ENCODE peak calls at places on chromosomes 4 and X, in ten cellular contexts. One of them, this sample, is unnamed.

GRCh38 chrX:41329101-41329500 is 4.9 kb upstream of the DDX3X start:
- DNase-seq in uterus: no peak
- DNase-seq in ovary: no peak
- DNase-seq in IMR-90: no peak
- DNase-seq in transverse colon: no peak
- DNase-seq in HepG2: no peak
- DNase-seq in stomach: no peak
- DNase-seq in bronchial epithelial cell: no peak
- DNase-seq in left lung: no peak
- DNase-seq in tibial nerve: no peak
- DNase-seq in this sample: no peak

GRCh38 chr4:71167083-71167482 is 171.7 kb upstream of the SLC4A4 start:
- DNase-seq in uterus: no peak
- DNase-seq in ovary: no peak
- DNase-seq in IMR-90: no peak
- DNase-seq in transverse colon: no peak
- DNase-seq in HepG2: no peak
- DNase-seq in stomach: no peak
- DNase-seq in bronchial epithelial cell: no peak
- DNase-seq in left lung: no peak
- DNase-seq in tibial nerve: no peak
- DNase-seq in this sample: no peak

GRCh38 chr4:8580321-8581093 is at the start of gene GPR78:
- DNase-seq in uterus: peak
- DNase-seq in ovary: peak
- DNase-seq in IMR-90: peak
- DNase-seq in transverse colon: peak
- DNase-seq in HepG2: no peak
- DNase-seq in stomach: peak
- DNase-seq in bronchial epithelial cell: peak
- DNase-seq in left lung: peak
- DNase-seq in tibial nerve: no peak
- DNase-seq in this sample: peak

GRCh38 chr4:111930658-111931057 is 214.6 kb upstream of the FAM241A start:
- DNase-seq in uterus: no peak
- DNase-seq in ovary: no peak
- DNase-seq in IMR-90: no peak
- DNase-seq in transverse colon: no peak
- DNase-seq in HepG2: no peak
- DNase-seq in stomach: no peak
- DNase-seq in bronchial epithelial cell: peak
- DNase-seq in left lung: no peak
- DNase-seq in tibial nerve: no peak
- DNase-seq in this sample: peak

GRCh38 chr4:87819281-87819919 is 13.4 kb upstream of the MEPE start:
- DNase-seq in uterus: no peak
- DNase-seq in ovary: no peak
- DNase-seq in IMR-90: peak
- DNase-seq in transverse colon: no peak
- DNase-seq in HepG2: peak
- DNase-seq in stomach: no peak
- DNase-seq in bronchial epithelial cell: peak
- DNase-seq in left lung: no peak
- DNase-seq in tibial nerve: no peak
- DNase-seq in this sample: peak

GRCh38 chr4:48792348-48793006 is 12.4 kb upstream of the FRYL start:
- DNase-seq in uterus: no peak
- DNase-seq in ovary: no peak
- DNase-seq in IMR-90: no peak
- DNase-seq in transverse colon: no peak
- DNase-seq in HepG2: no peak
- DNase-seq in stomach: no peak
- DNase-seq in bronchial epithelial cell: no peak
- DNase-seq in left lung: no peak
- DNase-seq in tibial nerve: no peak
- DNase-seq in this sample: no peak

GRCh38 chr4:6225469-6225868 is 25.1 kb upstream of the JAKMIP1 start:
- DNase-seq in uterus: no peak
- DNase-seq in ovary: no peak
- DNase-seq in IMR-90: peak
- DNase-seq in transverse colon: no peak
- DNase-seq in HepG2: no peak
- DNase-seq in stomach: peak
- DNase-seq in bronchial epithelial cell: peak
- DNase-seq in left lung: no peak
- DNase-seq in tibial nerve: no peak
- DNase-seq in this sample: peak

GRCh38 chrX:64218023-64218422 is 12.4 kb downstream of the ASB12 start:
- DNase-seq in uterus: no peak
- DNase-seq in ovary: no peak
- DNase-seq in IMR-90: no peak
- DNase-seq in transverse colon: no peak
- DNase-seq in HepG2: no peak
- DNase-seq in stomach: no peak
- DNase-seq in bronchial epithelial cell: no peak
- DNase-seq in left lung: no peak
- DNase-seq in tibial nerve: no peak
- DNase-seq in this sample: no peak

GRCh38 chr4:2745981-2746806 is 9.9 kb downstream of the TNIP2 start:
- DNase-seq in uterus: no peak
- DNase-seq in ovary: no peak
- DNase-seq in IMR-90: peak
- DNase-seq in transverse colon: peak
- DNase-seq in HepG2: no peak
- DNase-seq in stomach: peak
- DNase-seq in bronchial epithelial cell: peak
- DNase-seq in left lung: peak
- DNase-seq in tibial nerve: no peak
- DNase-seq in this sample: peak

GRCh38 chr4:2753444-2753843 is 2.7 kb downstream of the TNIP2 start:
- DNase-seq in uterus: no peak
- DNase-seq in ovary: no peak
- DNase-seq in IMR-90: no peak
- DNase-seq in transverse colon: no peak
- DNase-seq in HepG2: no peak
- DNase-seq in stomach: no peak
- DNase-seq in bronchial epithelial cell: peak
- DNase-seq in left lung: no peak
- DNase-seq in tibial nerve: no peak
- DNase-seq in this sample: peak

GRCh38 chr4:2746891-2747695 is 9.0 kb downstream of the TNIP2 start:
- DNase-seq in uterus: no peak
- DNase-seq in ovary: no peak
- DNase-seq in IMR-90: no peak
- DNase-seq in transverse colon: no peak
- DNase-seq in HepG2: no peak
- DNase-seq in stomach: no peak
- DNase-seq in bronchial epithelial cell: no peak
- DNase-seq in left lung: no peak
- DNase-seq in tibial nerve: no peak
- DNase-seq in this sample: no peak

GRCh38 chr4:2754848-2755820 is 1.0 kb downstream of the TNIP2 start:
- DNase-seq in uterus: no peak
- DNase-seq in ovary: no peak
- DNase-seq in IMR-90: no peak
- DNase-seq in transverse colon: no peak
- DNase-seq in HepG2: no peak
- DNase-seq in stomach: no peak
- DNase-seq in bronchial epithelial cell: no peak
- DNase-seq in left lung: no peak
- DNase-seq in tibial nerve: no peak
- DNase-seq in this sample: no peak

GRCh38 chr4:2750719-2751605 is 5.2 kb downstream of the TNIP2 start:
- DNase-seq in uterus: no peak
- DNase-seq in ovary: no peak
- DNase-seq in IMR-90: no peak
- DNase-seq in transverse colon: peak
- DNase-seq in HepG2: no peak
- DNase-seq in stomach: no peak
- DNase-seq in bronchial epithelial cell: no peak
- DNase-seq in left lung: no peak
- DNase-seq in tibial nerve: no peak
- DNase-seq in this sample: no peak
- H3K4me3 ChIP-seq in uterus: no peak
- H3K4me3 ChIP-seq in ovary: no peak
- H3K4me3 ChIP-seq in IMR-90: no peak
- H3K4me3 ChIP-seq in transverse colon: no peak
- H3K4me3 ChIP-seq in HepG2: no peak
- H3K4me3 ChIP-seq in stomach: no peak
- H3K4me3 ChIP-seq in bronchial epithelial cell: no peak
- H3K4me3 ChIP-seq in left lung: no peak
- H3K4me3 ChIP-seq in tibial nerve: no peak
- H3K4me3 ChIP-seq in this sample: no peak

DNA sequence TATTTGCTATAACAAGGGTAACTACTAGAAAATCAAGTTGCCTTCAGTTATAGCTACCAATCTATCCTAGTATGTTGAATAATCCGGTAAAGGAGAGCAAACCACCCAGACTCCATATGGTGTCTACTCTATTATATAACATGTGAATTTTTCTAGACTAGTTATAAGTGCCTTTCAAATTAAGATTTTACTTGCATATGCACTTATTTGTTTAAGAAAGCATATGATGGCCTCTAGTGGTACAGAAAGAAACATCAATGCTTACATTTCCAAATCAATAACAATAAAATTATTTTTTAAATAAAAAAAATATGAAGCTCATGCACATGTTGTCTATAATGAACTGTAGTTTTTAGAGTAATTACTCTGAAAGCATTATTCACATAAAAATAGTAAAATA is 1516.4 kb upstream of the PABPC4L start:
- DNase-seq in uterus: no peak
- DNase-seq in ovary: no peak
- DNase-seq in IMR-90: peak
- DNase-seq in transverse colon: no peak
- DNase-seq in HepG2: no peak
- DNase-seq in stomach: no peak
- DNase-seq in bronchial epithelial cell: peak
- DNase-seq in left lung: no peak
- DNase-seq in tibial nerve: no peak
- DNase-seq in this sample: peak
- TF ChIP-seq CTCF in uterus: no peak
- TF ChIP-seq CTCF in ovary: no peak
- TF ChIP-seq CTCF in IMR-90: no peak
- TF ChIP-seq CTCF in transverse colon: no peak
- TF ChIP-seq CTCF in HepG2: no peak
- TF ChIP-seq CTCF in stomach: no peak
- TF ChIP-seq CTCF in bronchial epithelial cell: no peak
- TF ChIP-seq CTCF in left lung: no peak
- TF ChIP-seq CTCF in tibial nerve: no peak
- TF ChIP-seq CTCF in this sample: peak

GRCh38 chrX:118977424-118977823 is 3.0 kb downstream of the LONRF3 start:
- DNase-seq in uterus: no peak
- DNase-seq in ovary: no peak
- DNase-seq in IMR-90: no peak
- DNase-seq in transverse colon: no peak
- DNase-seq in HepG2: no peak
- DNase-seq in stomach: no peak
- DNase-seq in bronchial epithelial cell: no peak
- DNase-seq in left lung: no peak
- DNase-seq in tibial nerve: no peak
- DNase-seq in this sample: no peak

GRCh38 chrX:118974908-118975671 is 672 bp downstream of the LONRF3 start:
- DNase-seq in uterus: peak
- DNase-seq in ovary: peak
- DNase-seq in IMR-90: no peak
- DNase-seq in transverse colon: peak
- DNase-seq in HepG2: peak
- DNase-seq in stomach: peak
- DNase-seq in bronchial epithelial cell: no peak
- DNase-seq in left lung: peak
- DNase-seq in tibial nerve: no peak
- DNase-seq in this sample: peak

GRCh38 chrX:118975831-118976598 is 1.6 kb downstream of the LONRF3 start:
- DNase-seq in uterus: peak
- DNase-seq in ovary: peak
- DNase-seq in IMR-90: peak
- DNase-seq in transverse colon: peak
- DNase-seq in HepG2: peak
- DNase-seq in stomach: peak
- DNase-seq in bronchial epithelial cell: no peak
- DNase-seq in left lung: peak
- DNase-seq in tibial nerve: peak
- DNase-seq in this sample: no peak

GRCh38 chrX:118978451-118978850 is 4.0 kb downstream of the LONRF3 start:
- DNase-seq in uterus: no peak
- DNase-seq in ovary: no peak
- DNase-seq in IMR-90: no peak
- DNase-seq in transverse colon: no peak
- DNase-seq in HepG2: no peak
- DNase-seq in stomach: no peak
- DNase-seq in bronchial epithelial cell: no peak
- DNase-seq in left lung: no peak
- DNase-seq in tibial nerve: no peak
- DNase-seq in this sample: no peak

DNA sequence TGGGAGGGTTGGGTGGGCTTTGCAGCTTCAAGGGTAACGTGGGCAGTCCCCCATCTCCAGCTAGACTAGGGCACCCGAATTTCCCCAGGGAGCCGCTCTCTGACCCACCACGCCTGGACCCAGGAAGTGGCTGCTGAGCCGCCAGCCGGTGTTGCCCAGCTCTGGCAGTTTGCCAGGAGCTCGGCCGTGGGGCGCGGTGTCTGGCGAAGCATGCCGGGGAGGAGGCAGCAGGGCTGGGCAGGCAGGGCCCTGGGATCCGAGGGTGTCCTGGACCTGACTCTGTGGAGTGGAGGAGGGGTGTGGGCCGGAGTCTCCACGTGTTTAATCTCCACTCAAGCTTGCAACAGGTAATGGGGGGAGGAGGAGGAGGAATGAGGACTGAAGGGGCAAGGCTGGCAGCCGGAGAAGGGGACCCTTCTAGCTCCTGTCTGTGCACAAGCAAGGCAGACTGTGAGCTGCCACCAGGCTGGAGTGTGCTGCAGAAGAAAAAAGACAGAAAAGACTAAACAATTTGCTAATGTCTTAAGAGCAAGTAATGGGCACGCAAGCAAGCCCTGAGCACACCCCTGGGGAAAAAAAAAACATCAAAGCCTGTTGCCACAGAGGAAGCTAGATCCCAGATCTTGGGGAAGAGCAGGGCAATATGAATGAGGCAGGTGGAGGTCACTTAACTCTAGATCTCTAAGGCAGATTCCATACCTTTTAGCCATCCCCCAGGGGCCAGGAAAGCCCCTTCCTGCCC is 2.4 kb downstream of the LONRF3 start:
- DNase-seq in uterus: peak
- DNase-seq in ovary: peak
- DNase-seq in IMR-90: no peak
- DNase-seq in transverse colon: peak
- DNase-seq in HepG2: no peak
- DNase-seq in stomach: peak
- DNase-seq in bronchial epithelial cell: peak
- DNase-seq in left lung: peak
- DNase-seq in tibial nerve: no peak
- DNase-seq in this sample: peak
- H3K4me3 ChIP-seq in uterus: peak
- H3K4me3 ChIP-seq in ovary: peak
- H3K4me3 ChIP-seq in IMR-90: no peak
- H3K4me3 ChIP-seq in transverse colon: peak
- H3K4me3 ChIP-seq in HepG2: peak
- H3K4me3 ChIP-seq in stomach: peak
- H3K4me3 ChIP-seq in bronchial epithelial cell: peak
- H3K4me3 ChIP-seq in left lung: peak
- H3K4me3 ChIP-seq in tibial nerve: peak
- H3K4me3 ChIP-seq in this sample: no peak

GRCh38 chr4:59770865-59771264 is 1429.3 kb upstream of the ADGRL3 start:
- DNase-seq in uterus: no peak
- DNase-seq in ovary: no peak
- DNase-seq in IMR-90: no peak
- DNase-seq in transverse colon: no peak
- DNase-seq in HepG2: no peak
- DNase-seq in stomach: no peak
- DNase-seq in bronchial epithelial cell: no peak
- DNase-seq in left lung: no peak
- DNase-seq in tibial nerve: no peak
- DNase-seq in this sample: no peak

GRCh38 chr4:59772740-59773139 is 1427.4 kb upstream of the ADGRL3 start:
- DNase-seq in uterus: no peak
- DNase-seq in ovary: no peak
- DNase-seq in IMR-90: no peak
- DNase-seq in transverse colon: no peak
- DNase-seq in HepG2: no peak
- DNase-seq in stomach: no peak
- DNase-seq in bronchial epithelial cell: no peak
- DNase-seq in left lung: no peak
- DNase-seq in tibial nerve: no peak
- DNase-seq in this sample: no peak
- TF ChIP-seq CTCF in uterus: no peak
- TF ChIP-seq CTCF in ovary: no peak
- TF ChIP-seq CTCF in IMR-90: no peak
- TF ChIP-seq CTCF in transverse colon: no peak
- TF ChIP-seq CTCF in HepG2: no peak
- TF ChIP-seq CTCF in stomach: no peak
- TF ChIP-seq CTCF in bronchial epithelial cell: no peak
- TF ChIP-seq CTCF in left lung: no peak
- TF ChIP-seq CTCF in tibial nerve: no peak
- TF ChIP-seq CTCF in this sample: no peak

This sample was measured in epithelial cell of esophagus.